ENCODE peak calls at places on chromosomes 11 and 22, in five cellular contexts. M is T-helper 9 cell; K is stomach; Z is naive thymus-derived CD4-positive, alpha-beta T cell; U is NCI-H69. E is an unnamed sample.

GRCh38 chr22:41302016-41302767 is 867 bp downstream of the ZC3H7B start:
- DNase-seq in M (no peak), Z (peak), U (peak), K (no peak), E (no peak)

GRCh38 chr11:60918941-60919275 is 5.0 kb downstream of the TMEM109 start:
- DNase-seq in M (no peak), U (no peak), Z (no peak), K (no peak), E (no peak)

GRCh38 chr11:66851698-66852465 is 5.0 kb upstream of the LRFN4 start:
- DNase-seq in Z (no peak), K (no peak), M (no peak), U (peak), E (no peak)

GRCh38 chr11:6418958-6419611 is at the start of gene APBB1:
- DNase-seq in M (peak), Z (peak), K (peak), U (peak), E (peak)

GRCh38 chr11:75443043-75443442 is 10.0 kb upstream of the KLHL35 start:
- DNase-seq in U (no peak), K (no peak), M (no peak), Z (no peak), E (no peak)

GRCh38 chr22:24819941-24820461 is 14.0 kb downstream of the SGSM1 start:
- DNase-seq in M (no peak), K (peak), Z (no peak), U (peak), E (no peak)

GRCh38 chr22:47351836-47352579 is 589.6 kb downstream of the TBC1D22A start:
- DNase-seq in Z (no peak), K (peak), U (no peak), M (no peak), E (no peak)

GRCh38 chr11:111554532-111554931 is 14.0 kb downstream of the LAYN start:
- DNase-seq in M (no peak), Z (no peak), U (no peak), K (no peak), E (no peak)